ENCODE peak calls at places on chromosomes 6 and 20, in six cellular contexts. P, X, Y, D, Q and V are unnamed samples.
A peak's percentile ranks its signal among the peaks of the same experiment; 100 is the strongest.

GRCh38 chr6:53671111-53671510 is 5.6 kb upstream of the KLHL31 start:
- DNase-seq in P (no peak), X (no peak), Y (no peak), D (no peak), Q (no peak), V (no peak)

GRCh38 chr20:40547492-40548129 is 141.4 kb downstream of the MAFB start:
- DNase-seq in P (no peak), X (no peak), Y (no peak), D (no peak), Q (no peak), V (no peak)

GRCh38 chr20:34997171-34997570 is 41.5 kb downstream of the MYH7B start:
- DNase-seq in P (peak; percentile 89), X (peak; percentile 63), Y (no peak), D (no peak), Q (no peak), V (peak; percentile 64)

GRCh38 chr6:127641905-127642304 is 64.9 kb downstream of the C6orf58 start:
- DNase-seq in P (peak; percentile 81), X (peak; percentile 49), Y (no peak), D (peak; percentile 34), Q (no peak), V (no peak)

GRCh38 chr6:82067021-82067420 is 180.5 kb downstream of the IBTK start:
- DNase-seq in P (no peak), X (peak; percentile 12), Y (no peak), D (no peak), Q (no peak), V (no peak)

GRCh38 chr6:118319890-118320289 is 228.2 kb upstream of the PLN start:
- DNase-seq in P (no peak), X (no peak), Y (no peak), D (no peak), Q (no peak), V (no peak)

GRCh38 chr6:85364354-85364753 is 85.5 kb upstream of the NT5E start:
- DNase-seq in P (no peak), X (no peak), Y (no peak), D (peak; percentile 45), Q (no peak), V (no peak)

GRCh38 chr20:50645253-50646068 is 45.9 kb downstream of the RIPOR3 start:
- DNase-seq in P (peak; percentile 95), X (peak; percentile 71), Y (peak; percentile 89), D (peak; percentile 98), Q (no peak), V (peak; percentile 89)

GRCh38 chr20:36493013-36493800 is 48.1 kb upstream of the MYL9 start:
- DNase-seq in P (peak; percentile 75), X (peak; percentile 66), Y (no peak), D (peak; percentile 30), Q (no peak), V (no peak)

GRCh38 chr6:87391334-87391733 is 16.4 kb upstream of the CFAP206 start:
- DNase-seq in P (peak; percentile 81), X (peak; percentile 68), Y (no peak), D (peak; percentile 22), Q (no peak), V (peak; percentile 64)
- TF ChIP-seq CTCF in P (peak; percentile 77), X (peak; percentile 64), Y (no peak), D (no peak), Q (no peak), V (no peak)

GRCh38 chr6:157792671-157793070 is 30.4 kb upstream of the SNX9 start:
- DNase-seq in P (no peak), X (no peak), Y (no peak), D (no peak), Q (no peak), V (no peak)
- TF ChIP-seq CTCF in P (no peak), X (no peak), Y (no peak), D (no peak), Q (no peak), V (no peak)

GRCh38 chr6:139376604-139377218 is 2.3 kb upstream of the CITED2 start:
- DNase-seq in P (peak; percentile 43), X (peak; percentile 56), Y (peak; percentile 56), D (peak; percentile 18), Q (no peak), V (peak; percentile 73)
- TF ChIP-seq CTCF in P (no peak), X (no peak), Y (no peak), D (no peak), Q (no peak), V (no peak)

GRCh38 chr6:142822882-142823578 is 121.9 kb downstream of the HIVEP2 start:
- DNase-seq in P (peak; percentile 92), X (peak; percentile 91), Y (peak; percentile 51), D (no peak), Q (no peak), V (peak; percentile 26)
- TF ChIP-seq CTCF in P (peak; percentile 89), X (peak; percentile 83), Y (peak; percentile 34), D (peak; percentile 28), Q (no peak), V (peak; percentile 21)

DNA sequence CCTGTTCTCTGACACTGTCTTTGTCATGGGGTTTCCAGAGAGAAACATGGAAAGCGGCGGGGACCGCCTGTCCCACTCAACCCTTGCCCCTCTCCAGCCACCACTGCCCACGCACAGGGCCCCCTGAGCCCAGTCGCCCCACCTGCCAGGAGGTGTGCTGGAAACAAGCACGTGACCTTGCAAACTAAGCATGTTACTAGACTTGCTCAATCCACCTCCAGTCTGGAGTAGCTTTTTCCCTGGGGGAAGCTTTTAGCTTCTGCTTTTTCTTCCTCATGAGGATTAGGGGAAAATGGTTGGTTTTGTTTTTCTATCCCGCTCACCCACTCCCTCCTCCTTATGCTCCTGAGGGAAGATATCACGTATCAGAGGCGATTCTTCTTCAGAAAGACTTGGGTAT is 105.7 kb downstream of the PLEKHG1 start:
- DNase-seq in P (no peak), X (peak; percentile 23), Y (no peak), D (no peak), Q (no peak), V (no peak)
- TF ChIP-seq CTCF in P (no peak), X (no peak), Y (no peak), D (no peak), Q (no peak), V (no peak)

DNA sequence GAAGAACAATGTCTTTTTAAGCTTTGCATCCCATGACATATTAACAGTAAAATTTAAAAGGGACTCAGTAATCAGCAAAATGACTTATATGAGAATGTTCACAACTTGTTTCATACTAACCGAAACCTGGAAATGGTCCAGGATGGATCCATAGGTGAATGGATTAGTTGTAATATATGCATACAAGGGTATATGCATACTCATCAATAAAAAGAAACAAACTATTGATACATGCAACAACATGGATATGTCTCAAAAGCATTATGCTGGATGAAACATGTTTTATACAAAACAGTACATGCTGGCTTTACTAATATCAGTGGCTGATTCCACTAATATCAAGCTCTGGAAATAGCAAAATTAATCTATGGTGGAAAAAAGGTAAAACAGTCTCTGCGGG is 108.5 kb upstream of the HIVEP1 start:
- DNase-seq in P (no peak), X (no peak), Y (no peak), D (no peak), Q (no peak), V (no peak)
- TF ChIP-seq CTCF in P (no peak), X (no peak), Y (no peak), D (no peak), Q (no peak), V (no peak)